ENCODE peak calls at places on chromosome 11, in seven cellular contexts. O is RWPE2, Q is fibroblast of lung, K is AG04450, E is body of pancreas, W is fibroblast of mammary gland, M is lower lobe of right lung. H is an unnamed sample.

GRCh38 chr11:96254087-96254486 is 88.9 kb downstream of the MAML2 start:
- DNase-seq in W (peak), M (no peak), E (peak), Q (peak), K (no peak), O (no peak), H (peak)

GRCh38 chr11:73367482-73368024 is 8.6 kb upstream of the RELT start:
- DNase-seq in K (no peak), O (no peak), M (no peak), E (no peak), W (no peak), Q (no peak), H (no peak)

GRCh38 chr11:29634248-29634647 is 382.6 kb downstream of the KCNA4 start:
- DNase-seq in M (no peak), E (no peak), O (no peak), Q (no peak), K (no peak), W (no peak), H (peak)

GRCh38 chr11:44315947-44316387 is 6.0 kb upstream of the ALX4 start:
- DNase-seq in Q (peak), M (no peak), E (no peak), K (no peak), W (peak), O (no peak), H (no peak)

GRCh38 chr11:110425751-110426545 is 3.8 kb upstream of the FDX1 start:
- DNase-seq in M (no peak), K (peak), Q (peak), O (no peak), E (no peak), W (peak), H (peak)

GRCh38 chr11:66570117-66570825 is 1.9 kb upstream of the CTSF start:
- DNase-seq in O (no peak), W (no peak), M (no peak), E (no peak), K (no peak), Q (no peak), H (no peak)

GRCh38 chr11:8273281-8273680 is 9.6 kb upstream of the LMO1 start:
- DNase-seq in K (no peak), Q (peak), W (peak), O (no peak), M (no peak), E (no peak), H (peak)

GRCh38 chr11:64250875-64251721 is at the start of gene PLCB3:
- DNase-seq in O (no peak), W (no peak), E (peak), K (no peak), M (peak), Q (peak), H (no peak)

GRCh38 chr11:35746356-35747153 is 84.0 kb downstream of the TRIM44 start:
- DNase-seq in Q (no peak), E (no peak), K (no peak), W (peak), O (no peak), M (no peak), H (peak)

GRCh38 chr11:120527111-120527748 is 15.7 kb downstream of the GRIK4 start:
- DNase-seq in Q (peak), K (peak), M (no peak), O (no peak), W (peak), E (no peak), H (peak)

GRCh38 chr11:69471329-69472052 is 10.0 kb upstream of the LINC01488 start:
- DNase-seq in K (no peak), E (no peak), O (no peak), Q (peak), M (peak), W (peak), H (no peak)

GRCh38 chr11:83545494-83545893 is 259.3 kb upstream of the CCDC90B start:
- DNase-seq in O (no peak), E (no peak), W (no peak), Q (no peak), K (no peak), M (no peak), H (no peak)

GRCh38 chr11:128904872-128905344 is 13.8 kb downstream of the KCNJ5 start:
- DNase-seq in W (no peak), E (peak), K (no peak), M (peak), O (no peak), Q (peak), H (no peak)

GRCh38 chr11:13339196-13340153 is 61.9 kb downstream of the BMAL1 start:
- DNase-seq in O (no peak), K (peak), M (no peak), Q (peak), W (peak), E (no peak), H (peak)

GRCh38 chr11:92826136-92826535 is 143.3 kb upstream of the MTNR1B start:
- DNase-seq in O (no peak), K (no peak), W (peak), E (no peak), M (no peak), Q (peak), H (peak)

GRCh38 chr11:18699848-18700261 is 1.3 kb downstream of the TMEM86A start:
- DNase-seq in K (no peak), O (no peak), E (peak), M (peak), W (no peak), Q (no peak), H (peak)
- H3K4me3 ChIP-seq in K (no peak), O (no peak), E (no peak), M (peak), W (no peak), Q (no peak), H (no peak)

GRCh38 chr11:31805037-31805628 is 6.0 kb downstream of the PAX6 start:
- DNase-seq in K (no peak), O (no peak), E (no peak), M (no peak), Q (peak), W (no peak), H (no peak)
- TF ChIP-seq CTCF in K (no peak), O (no peak), E (no peak), M (no peak), Q (no peak), W (no peak), H (no peak)

DNA sequence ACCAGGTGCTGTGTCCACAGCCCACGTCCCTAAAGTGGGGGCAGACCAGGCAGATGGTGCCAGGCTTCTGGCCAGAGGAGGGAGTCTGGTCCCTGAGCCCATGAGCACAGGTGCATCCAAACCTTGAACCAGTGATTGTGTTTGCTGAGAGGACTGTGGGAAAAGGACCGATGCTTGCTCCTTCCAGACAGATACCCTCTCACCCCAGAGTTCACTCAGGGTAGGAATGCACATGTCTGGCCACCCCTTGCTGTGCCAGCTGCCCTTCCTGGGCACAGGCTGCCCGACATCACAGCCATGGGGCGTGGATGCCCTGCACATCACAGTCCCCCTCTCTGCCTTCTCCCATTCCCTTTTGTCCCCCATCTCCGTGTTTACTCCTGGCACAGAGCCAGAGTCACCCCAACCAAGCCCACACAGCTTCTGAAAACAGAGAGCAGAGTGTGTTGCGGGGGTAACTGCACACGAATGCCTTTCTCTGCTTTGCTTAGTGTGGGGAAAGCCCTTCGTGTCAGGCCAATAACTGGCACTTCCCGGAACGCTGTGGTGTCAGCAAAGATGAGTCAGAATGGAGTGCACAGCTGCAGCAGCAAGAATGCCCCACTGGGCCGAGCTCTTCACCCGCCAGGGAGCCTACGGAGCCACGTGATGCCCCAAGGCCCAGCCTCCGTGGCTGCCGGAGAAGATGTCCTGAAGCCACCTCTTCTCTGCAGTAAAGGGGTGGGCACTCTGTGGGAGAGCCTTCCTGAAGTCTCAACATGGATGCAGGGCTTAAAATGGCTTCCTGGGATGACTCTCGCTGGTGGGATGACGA is 7.6 kb downstream of the CARS1 start:
- DNase-seq in M (peak), E (peak), K (peak), O (peak), Q (peak), W (peak), H (peak)
- H3K4me3 ChIP-seq in M (no peak), E (no peak), K (peak), O (no peak), Q (no peak), W (peak), H (no peak)

GRCh38 chr11:125132586-125132985 is 21.2 kb upstream of the TMEM218 start:
- DNase-seq in O (no peak), W (no peak), Q (no peak), E (no peak), K (no peak), M (no peak), H (peak)
- TF ChIP-seq CTCF in O (no peak), W (no peak), Q (no peak), E (no peak), K (no peak), M (no peak), H (no peak)

DNA sequence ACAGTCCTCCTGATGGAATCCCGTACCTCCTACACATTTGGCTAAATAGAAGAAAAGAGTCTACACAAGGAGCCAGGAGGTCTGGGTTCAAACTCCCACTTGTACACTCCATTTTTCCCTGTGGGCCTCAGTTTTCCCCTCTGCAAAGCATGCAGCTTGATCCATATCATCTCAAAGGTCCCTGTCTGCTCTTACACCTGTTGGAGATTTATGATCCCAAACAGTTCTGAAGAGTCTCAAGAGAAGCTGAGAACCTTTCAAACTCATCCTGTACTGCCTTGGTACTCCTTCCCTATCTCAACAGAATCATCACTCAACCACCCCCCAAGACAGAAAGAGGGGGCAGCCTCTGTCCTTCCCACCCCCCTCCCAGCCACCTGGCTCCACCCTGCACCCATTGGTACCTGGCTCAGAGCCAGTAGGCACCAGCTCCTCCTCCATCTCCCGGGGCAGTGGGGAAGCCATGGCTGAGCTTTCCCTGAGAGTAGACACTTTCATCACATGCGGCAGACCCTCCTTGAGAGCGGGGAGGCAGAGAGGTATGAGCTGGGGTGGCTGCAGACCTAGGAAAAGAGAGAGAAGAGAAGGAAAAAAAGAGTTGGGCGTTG is 3.3 kb downstream of the TNKS1BP1 start:
- DNase-seq in W (no peak), M (no peak), O (no peak), K (no peak), Q (no peak), E (no peak), H (no peak)
- H3K4me3 ChIP-seq in W (peak), M (peak), O (peak), K (peak), Q (peak), E (no peak), H (peak)

DNA sequence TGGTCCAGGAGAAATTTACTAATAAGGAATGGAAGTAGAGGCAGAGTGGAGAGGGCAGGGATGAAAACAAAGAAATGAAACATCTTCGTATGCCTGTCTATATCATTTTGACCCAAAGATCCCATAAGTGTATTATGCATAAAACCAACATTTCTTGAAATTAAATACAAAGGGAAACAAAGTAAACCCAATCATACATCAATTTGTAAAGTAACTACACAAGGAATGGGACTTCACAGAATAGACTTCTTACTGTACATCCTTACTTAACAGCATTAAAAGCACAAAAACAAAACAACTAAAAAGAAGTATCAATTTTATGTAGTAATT is 253.6 kb upstream of the CCDC179 start:
- DNase-seq in O (no peak), W (no peak), M (no peak), Q (no peak), K (no peak), E (no peak), H (no peak)
- TF ChIP-seq CTCF in O (peak), W (no peak), M (no peak), Q (no peak), K (no peak), E (no peak), H (no peak)

GRCh38 chr11:71067753-71068152 is 184.6 kb downstream of the SHANK2 start:
- DNase-seq in E (no peak), K (no peak), M (no peak), Q (no peak), W (no peak), O (no peak), H (no peak)
- H3K4me3 ChIP-seq in E (no peak), K (no peak), M (no peak), Q (no peak), W (no peak), O (no peak), H (no peak)

GRCh38 chr11:56474729-56475128 is 1.6 kb upstream of the OR5M3 start:
- DNase-seq in Q (no peak), W (no peak), E (no peak), M (no peak), K (no peak), O (no peak), H (no peak)
- TF ChIP-seq CTCF in Q (no peak), W (no peak), E (no peak), M (no peak), K (no peak), O (no peak), H (no peak)

H was measured in choroid plexus epithelial cell.